ENCODE peak calls at places on chromosome 1, in nine cellular contexts. H is cardiac fibroblast; P is left cardiac atrium; Y is EH; L is activated T-cell treated with anti-CD3 and anti-CD28 coated beads, Interleukin-2, amount 50 U/mL, for 48 hours; B is adrenal gland; A is hippocampal formation; G is AG09319; I is activated CD4-positive, alpha-beta T cell treated with anti-CD3 and anti-CD28 coated beads, Interleukin-2, amount 50 U/mL, for 4 hours. R is an unnamed sample.

GRCh38 chr1:39522661-39523567 is 31.5 kb downstream of the BMP8A start:
- DNase-seq in H (no peak), P (no peak), Y (no peak), L (no peak), B (no peak), A (no peak), G (no peak), I (no peak), R (no peak)

GRCh38 chr1:244231572-244232315 is 180.7 kb downstream of the ZBTB18 start:
- DNase-seq in H (peak), P (no peak), Y (peak), L (no peak), B (peak), A (no peak), G (no peak), I (no peak), R (peak)

GRCh38 chr1:16163882-16164820 is 8.3 kb upstream of the EPHA2 start:
- DNase-seq in H (peak), P (no peak), Y (peak), L (no peak), B (peak), A (no peak), G (peak), I (no peak), R (no peak)

GRCh38 chr1:58574816-58575215 is 2.2 kb downstream of the TACSTD2 start:
- DNase-seq in H (no peak), P (no peak), Y (no peak), L (no peak), B (no peak), A (no peak), G (no peak), I (no peak), R (no peak)

GRCh38 chr1:228006034-228006792 is 585 bp upstream of the WNT3A start:
- DNase-seq in H (no peak), P (no peak), Y (no peak), L (no peak), B (no peak), A (no peak), G (no peak), I (no peak), R (peak)

GRCh38 chr1:41371630-41372599 is 10.7 kb downstream of the FOXO6 start:
- DNase-seq in H (no peak), P (no peak), Y (peak), L (no peak), B (no peak), A (peak), G (no peak), I (no peak), R (no peak)

GRCh38 chr1:70486676-70487470 is 75.8 kb downstream of the CTH start:
- DNase-seq in H (peak), P (no peak), Y (peak), L (no peak), B (peak), A (no peak), G (peak), I (no peak), R (no peak)

GRCh38 chr1:10721381-10722321 is 74.8 kb downstream of the CASZ1 start:
- DNase-seq in H (no peak), P (no peak), Y (no peak), L (no peak), B (no peak), A (no peak), G (no peak), I (no peak), R (no peak)

GRCh38 chr1:199297901-199298300 is 659.1 kb downstream of the PTPRC start:
- DNase-seq in H (no peak), P (no peak), Y (no peak), L (no peak), B (no peak), A (no peak), G (no peak), I (no peak), R (no peak)

GRCh38 chr1:56788588-56788987 is 30.6 kb downstream of the FYB2 start:
- DNase-seq in H (peak), P (peak), Y (peak), L (no peak), B (peak), A (no peak), G (no peak), I (no peak), R (no peak)

GRCh38 chr1:165376041-165376810 is 19.7 kb upstream of the LMX1A start:
- DNase-seq in H (peak), P (peak), Y (peak), L (peak), B (peak), A (peak), G (peak), I (peak), R (no peak)

GRCh38 chr1:182754915-182755314 is 34.7 kb upstream of the NPL start:
- DNase-seq in H (no peak), P (no peak), Y (no peak), L (no peak), B (no peak), A (no peak), G (no peak), I (no peak), R (no peak)